ENCODE peak calls at places on chromosomes 6 and 20, in four cellular contexts. One of them, this sample, is unnamed.

GRCh38 chr20:45336530-45337366 is 11.5 kb downstream of the SDC4 start:
- DNase-seq in tibial artery: peak
- DNase-seq in AG04450: peak
- DNase-seq in A549: peak
- DNase-seq in this sample: peak

GRCh38 chr6:26554669-26555504 is 16.7 kb downstream of the HMGN4 start:
- DNase-seq in AG04450: no peak
- DNase-seq in tibial artery: no peak
- DNase-seq in A549: no peak
- DNase-seq in this sample: no peak

GRCh38 chr20:25048519-25048952 is 9.4 kb downstream of the ACSS1 start:
- DNase-seq in tibial artery: peak
- DNase-seq in A549: no peak
- DNase-seq in AG04450: no peak
- DNase-seq in this sample: no peak

GRCh38 chr6:95203153-95203754 is 374.1 kb upstream of the MANEA start:
- DNase-seq in A549: no peak
- DNase-seq in tibial artery: no peak
- DNase-seq in AG04450: peak
- DNase-seq in this sample: no peak

GRCh38 chr20:13703265-13703664 is 64.5 kb upstream of the TASP1 start:
- DNase-seq in AG04450: no peak
- DNase-seq in tibial artery: no peak
- DNase-seq in A549: no peak
- DNase-seq in this sample: no peak

GRCh38 chr6:4983322-4983721 is 20.5 kb downstream of the RPP40 start:
- DNase-seq in tibial artery: no peak
- DNase-seq in AG04450: no peak
- DNase-seq in A549: no peak
- DNase-seq in this sample: no peak

GRCh38 chr6:30686908-30687658 is 638 bp upstream of the PPP1R18 start:
- DNase-seq in A549: peak
- DNase-seq in AG04450: peak
- DNase-seq in tibial artery: peak
- DNase-seq in this sample: peak

GRCh38 chr6:33792990-33793389 is 4.1 kb upstream of the LEMD2 start:
- DNase-seq in AG04450: no peak
- DNase-seq in tibial artery: no peak
- DNase-seq in A549: no peak
- DNase-seq in this sample: no peak

GRCh38 chr20:51318058-51318960 is 224.2 kb downstream of the NFATC2 start:
- DNase-seq in A549: peak
- DNase-seq in AG04450: no peak
- DNase-seq in tibial artery: no peak
- DNase-seq in this sample: no peak

GRCh38 chr20:33262658-33263065 is 20.4 kb upstream of the BPIFB1 start:
- DNase-seq in AG04450: peak
- DNase-seq in tibial artery: no peak
- DNase-seq in A549: no peak
- DNase-seq in this sample: peak

GRCh38 chr6:42928748-42929087 is 562 bp upstream of the CNPY3 start:
- DNase-seq in AG04450: no peak
- DNase-seq in A549: peak
- DNase-seq in tibial artery: no peak
- DNase-seq in this sample: no peak

GRCh38 chr6:81788748-81789147 is 36.3 kb upstream of the TENT5A start:
- DNase-seq in A549: no peak
- DNase-seq in AG04450: no peak
- DNase-seq in tibial artery: no peak
- DNase-seq in this sample: no peak

GRCh38 chr6:72424476-72424875 is 197.4 kb upstream of the KCNQ5 start:
- DNase-seq in tibial artery: no peak
- DNase-seq in A549: no peak
- DNase-seq in AG04450: no peak
- DNase-seq in this sample: no peak

GRCh38 chr6:149140137-149140909 is 177.2 kb upstream of the TAB2 start:
- DNase-seq in A549: no peak
- DNase-seq in AG04450: no peak
- DNase-seq in tibial artery: no peak
- DNase-seq in this sample: no peak

GRCh38 chr6:85323435-85324040 is 126.3 kb upstream of the NT5E start:
- DNase-seq in tibial artery: peak
- DNase-seq in AG04450: peak
- DNase-seq in A549: peak
- DNase-seq in this sample: peak

GRCh38 chr20:44691424-44692423 is 23.4 kb upstream of the CCN5 start:
- DNase-seq in AG04450: no peak
- DNase-seq in tibial artery: peak
- DNase-seq in A549: no peak
- DNase-seq in this sample: peak

GRCh38 chr6:118542184-118542952 is 5.7 kb upstream of the PLN start:
- DNase-seq in tibial artery: no peak
- DNase-seq in A549: no peak
- DNase-seq in AG04450: no peak
- DNase-seq in this sample: no peak

GRCh38 chr6:110690916-110691315 is 124.4 kb downstream of the CDK19 start:
- DNase-seq in AG04450: no peak
- DNase-seq in tibial artery: no peak
- DNase-seq in A549: no peak
- DNase-seq in this sample: no peak

GRCh38 chr6:112571886-112572285 is 224.8 kb downstream of the RFPL4B start:
- DNase-seq in tibial artery: no peak
- DNase-seq in A549: no peak
- DNase-seq in AG04450: peak
- DNase-seq in this sample: no peak

GRCh38 chr6:168440520-168441433 is at the start of gene SMOC2:
- DNase-seq in A549: no peak
- DNase-seq in tibial artery: no peak
- DNase-seq in AG04450: no peak
- DNase-seq in this sample: no peak

GRCh38 chr6:136378888-136379287 is 89.2 kb upstream of the BCLAF1 start:
- DNase-seq in tibial artery: no peak
- DNase-seq in A549: no peak
- DNase-seq in AG04450: no peak
- DNase-seq in this sample: no peak

GRCh38 chr6:29631860-29632731 is 887 bp downstream of the GABBR1 start:
- DNase-seq in tibial artery: peak
- DNase-seq in A549: peak
- DNase-seq in AG04450: no peak
- DNase-seq in this sample: no peak

GRCh38 chr6:38567436-38567835 is 72.3 kb downstream of the BTBD9 start:
- DNase-seq in tibial artery: peak
- DNase-seq in A549: no peak
- DNase-seq in AG04450: peak
- DNase-seq in this sample: peak

GRCh38 chr20:43404880-43405279 is 52.8 kb upstream of the SRSF6 start:
- DNase-seq in A549: peak
- DNase-seq in tibial artery: no peak
- DNase-seq in AG04450: no peak
- DNase-seq in this sample: no peak

GRCh38 chr20:44344723-44345122 is 7.9 kb downstream of the R3HDML start:
- DNase-seq in tibial artery: no peak
- DNase-seq in A549: no peak
- DNase-seq in AG04450: no peak
- DNase-seq in this sample: no peak

GRCh38 chr6:144898052-144898689 is 613.0 kb downstream of the UTRN start:
- DNase-seq in AG04450: peak
- DNase-seq in tibial artery: no peak
- DNase-seq in A549: no peak
- DNase-seq in this sample: no peak

GRCh38 chr6:101326411-101326810 is 67.1 kb upstream of the GRIK2 start:
- DNase-seq in AG04450: no peak
- DNase-seq in tibial artery: no peak
- DNase-seq in A549: no peak
- DNase-seq in this sample: no peak

GRCh38 chr6:137357948-137358266 is 136.3 kb downstream of the OLIG3 start:
- DNase-seq in A549: no peak
- DNase-seq in tibial artery: no peak
- DNase-seq in AG04450: no peak
- DNase-seq in this sample: no peak

GRCh38 chr6:121856296-121856695 is 420.9 kb downstream of the GJA1 start:
- DNase-seq in AG04450: no peak
- DNase-seq in tibial artery: no peak
- DNase-seq in A549: no peak
- DNase-seq in this sample: no peak

GRCh38 chr20:35039146-35039545 is 53.5 kb downstream of the TRPC4AP start:
- DNase-seq in A549: no peak
- DNase-seq in tibial artery: no peak
- DNase-seq in AG04450: no peak
- DNase-seq in this sample: no peak

GRCh38 chr6:142507065-142507464 is 205.3 kb downstream of the ADGRG6 start:
- DNase-seq in AG04450: no peak
- DNase-seq in tibial artery: no peak
- DNase-seq in A549: no peak
- DNase-seq in this sample: no peak

GRCh38 chr20:4519530-4519929 is 202.2 kb upstream of the PRND start:
- DNase-seq in AG04450: no peak
- DNase-seq in A549: no peak
- DNase-seq in tibial artery: no peak
- DNase-seq in this sample: no peak

GRCh38 chr6:107786709-107787588 is 37.2 kb downstream of the SCML4 start:
- DNase-seq in A549: no peak
- DNase-seq in AG04450: no peak
- DNase-seq in tibial artery: no peak
- DNase-seq in this sample: no peak

GRCh38 chr20:41508335-41508734 is 109.8 kb downstream of the CHD6 start:
- DNase-seq in tibial artery: no peak
- DNase-seq in A549: no peak
- DNase-seq in AG04450: no peak
- DNase-seq in this sample: no peak

GRCh38 chr20:51760905-51761544 is 7.2 kb downstream of the ATP9A start:
- DNase-seq in AG04450: peak
- DNase-seq in A549: no peak
- DNase-seq in tibial artery: no peak
- DNase-seq in this sample: no peak

GRCh38 chr6:41733349-41733706 is 2.1 kb downstream of the TFEB start:
- DNase-seq in A549: no peak
- DNase-seq in AG04450: no peak
- DNase-seq in tibial artery: no peak
- DNase-seq in this sample: no peak

GRCh38 chr6:112396221-112396620 is 49.1 kb downstream of the RFPL4B start:
- DNase-seq in AG04450: no peak
- DNase-seq in tibial artery: no peak
- DNase-seq in A549: no peak
- DNase-seq in this sample: no peak

GRCh38 chr6:37607949-37608348 is 89.7 kb downstream of the MDGA1 start:
- DNase-seq in AG04450: peak
- DNase-seq in A549: peak
- DNase-seq in tibial artery: no peak
- DNase-seq in this sample: no peak

GRCh38 chr6:293185-294174 is 1.2 kb downstream of the DUSP22 start:
- DNase-seq in tibial artery: peak
- DNase-seq in AG04450: no peak
- DNase-seq in A549: no peak
- DNase-seq in this sample: peak

GRCh38 chr6:27866370-27867050 is 45.7 kb downstream of the OR2B2 start:
- DNase-seq in A549: no peak
- DNase-seq in AG04450: no peak
- DNase-seq in tibial artery: no peak
- DNase-seq in this sample: no peak
- H3K27ac ChIP-seq in A549: peak
- H3K27ac ChIP-seq in AG04450: peak
- H3K27ac ChIP-seq in tibial artery: peak
- H3K27ac ChIP-seq in this sample: no peak

GRCh38 chr6:170284866-170285469 is 5.9 kb downstream of the DLL1 start:
- DNase-seq in tibial artery: no peak
- DNase-seq in AG04450: no peak
- DNase-seq in A549: no peak
- DNase-seq in this sample: no peak
- H3K27ac ChIP-seq in tibial artery: no peak
- H3K27ac ChIP-seq in AG04450: no peak
- H3K27ac ChIP-seq in A549: no peak
- H3K27ac ChIP-seq in this sample: no peak

GRCh38 chr20:330233-331149 is 5.1 kb downstream of the SOX12 start:
- DNase-seq in tibial artery: no peak
- DNase-seq in A549: peak
- DNase-seq in AG04450: no peak
- DNase-seq in this sample: no peak
- H3K27ac ChIP-seq in tibial artery: no peak
- H3K27ac ChIP-seq in A549: peak
- H3K27ac ChIP-seq in AG04450: no peak
- H3K27ac ChIP-seq in this sample: no peak

GRCh38 chr6:156719720-156720563 is 57.2 kb upstream of the ARID1B start:
- DNase-seq in A549: peak
- DNase-seq in tibial artery: peak
- DNase-seq in AG04450: peak
- DNase-seq in this sample: peak

GRCh38 chr6:156717542-156717941 is 59.6 kb upstream of the ARID1B start:
- DNase-seq in tibial artery: no peak
- DNase-seq in A549: no peak
- DNase-seq in AG04450: no peak
- DNase-seq in this sample: no peak

GRCh38 chr6:156719395-156719719 is 57.8 kb upstream of the ARID1B start:
- DNase-seq in tibial artery: no peak
- DNase-seq in AG04450: no peak
- DNase-seq in A549: no peak
- DNase-seq in this sample: no peak

GRCh38 chr6:156718647-156719394 is 58.4 kb upstream of the ARID1B start:
- DNase-seq in AG04450: no peak
- DNase-seq in A549: peak
- DNase-seq in tibial artery: peak
- DNase-seq in this sample: peak

DNA sequence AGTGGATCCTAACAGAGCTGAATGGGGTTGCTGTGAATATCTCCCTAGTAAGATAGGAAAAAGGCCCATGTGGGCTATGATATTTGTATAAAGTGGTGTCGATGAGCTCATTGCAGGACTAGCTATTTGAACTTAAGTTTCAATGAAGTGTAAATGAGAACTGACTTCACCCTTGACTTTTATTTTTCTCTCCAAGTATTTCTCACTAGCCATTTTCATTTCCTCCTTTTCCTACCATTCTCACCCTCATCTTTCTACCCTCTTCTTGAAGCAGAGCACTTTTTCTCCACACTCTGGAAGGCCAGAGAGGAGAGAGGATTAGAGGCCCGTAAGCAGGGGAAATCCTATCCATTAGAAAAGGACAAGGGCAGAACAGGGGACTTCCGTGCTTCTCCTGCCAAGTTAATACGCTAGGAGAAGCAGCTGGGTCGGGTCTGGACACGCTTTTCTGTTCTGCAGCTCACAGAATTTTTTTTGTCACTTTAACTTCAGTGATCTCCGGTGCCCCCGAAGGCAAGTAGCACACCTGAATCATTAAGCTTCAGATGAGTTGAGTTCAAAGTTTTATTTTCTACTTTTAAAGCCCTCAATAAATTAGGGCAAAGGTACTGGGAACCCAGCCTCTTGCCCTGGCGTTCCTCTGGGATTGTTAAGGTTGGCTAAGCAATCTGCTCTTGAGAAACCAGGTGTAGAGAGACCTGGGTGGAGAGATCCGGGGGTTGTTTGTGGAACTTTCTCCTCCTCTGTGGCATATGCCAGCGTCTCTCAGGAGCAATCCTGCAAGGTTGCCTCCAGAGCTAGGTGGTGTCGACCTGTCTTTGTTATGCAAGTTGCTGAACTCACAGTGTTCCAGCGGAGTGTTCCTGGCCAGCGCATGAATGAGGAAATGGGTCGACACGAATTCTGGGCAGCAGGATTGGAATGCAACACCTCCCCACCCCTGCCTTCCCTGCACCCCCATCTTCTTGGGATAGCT is 56.2 kb upstream of the ARID1B start:
- DNase-seq in A549: no peak
- DNase-seq in AG04450: no peak
- DNase-seq in tibial artery: peak
- DNase-seq in this sample: no peak
- H3K27ac ChIP-seq in A549: peak
- H3K27ac ChIP-seq in AG04450: no peak
- H3K27ac ChIP-seq in tibial artery: peak
- H3K27ac ChIP-seq in this sample: peak